ENCODE peak calls at places on chromosome 15, in four cellular contexts. Q, D, V and A are unnamed samples.

GRCh38 chr15:95024388-95024787 is 793.0 kb downstream of the MCTP2 start:
- DNase-seq in Q (no peak), D (no peak), V (no peak), A (no peak)

GRCh38 chr15:71586463-71586862 is 223.9 kb upstream of the NR2E3 start:
- DNase-seq in V (no peak), D (no peak), Q (no peak), A (no peak)

GRCh38 chr15:66928784-66929183 is 136.6 kb upstream of the SMAD3 start:
- DNase-seq in V (no peak), D (no peak), Q (no peak), A (no peak)

GRCh38 chr15:67405208-67406191 is 115.4 kb upstream of the C15orf61 start:
- DNase-seq in D (no peak), Q (no peak), V (no peak), A (peak; percentile 61)

GRCh38 chr15:34331809-34332208 is 5.8 kb downstream of the SLC12A6 start:
- DNase-seq in V (no peak), Q (no peak), D (no peak), A (no peak)

GRCh38 chr15:77659350-77660321 is 26.9 kb upstream of the LINGO1 start:
- DNase-seq in D (peak; percentile 74), Q (peak; percentile 96), V (no peak), A (peak; percentile 67)

GRCh38 chr15:67146214-67146613 is 80.8 kb downstream of the SMAD3 start:
- DNase-seq in D (peak; percentile 68), Q (no peak), V (no peak), A (peak; percentile 69)

GRCh38 chr15:81442454-81442853 is 68.4 kb upstream of the TMC3 start:
- DNase-seq in D (no peak), Q (no peak), V (no peak), A (no peak)

GRCh38 chr15:26148461-26148860 is 285.3 kb upstream of the ATP10A start:
- DNase-seq in V (no peak), D (no peak), Q (no peak), A (no peak)

GRCh38 chr15:80852676-80853075 is 73.5 kb downstream of the CEMIP start:
- DNase-seq in D (no peak), V (no peak), Q (no peak), A (no peak)

GRCh38 chr15:47443839-47444238 is 273.5 kb upstream of the SEMA6D start:
- DNase-seq in D (no peak), Q (no peak), V (no peak), A (no peak)

GRCh38 chr15:44584162-44584749 is 47.3 kb downstream of the EIF3J start:
- DNase-seq in V (no peak), Q (no peak), D (peak; percentile 36), A (peak; percentile 62)

GRCh38 chr15:55914446-55914845 is 79.0 kb downstream of the NEDD4 start:
- DNase-seq in Q (no peak), V (no peak), D (no peak), A (no peak)

GRCh38 chr15:22979699-22980188 is 424 bp downstream of the CYFIP1 start:
- DNase-seq in Q (no peak), D (no peak), V (no peak), A (no peak)

GRCh38 chr15:75153084-75153483 is 48.6 kb upstream of the C15orf39 start:
- DNase-seq in Q (peak; percentile 77), D (peak; percentile 82), V (no peak), A (peak; percentile 59)
- TF ChIP-seq CHD2 in Q (no peak), D (no peak), V (no peak), A (no peak)

GRCh38 chr15:62935300-62936081 is 107.1 kb upstream of the TPM1 start:
- DNase-seq in D (peak; percentile 21), V (no peak), Q (no peak), A (no peak)
- TF ChIP-seq BHLHE40 in D (no peak), V (no peak), Q (no peak), A (no peak)

GRCh38 chr15:52018693-52019393 is at the start of gene MAPK6:
- DNase-seq in Q (peak; percentile 97), V (peak; percentile 71), D (peak; percentile 80), A (peak; percentile 95)

GRCh38 chr15:52020253-52021085 is 1.4 kb downstream of the MAPK6 start:
- DNase-seq in Q (no peak), V (no peak), D (no peak), A (no peak)

GRCh38 chr15:52019394-52020252 is 604 bp downstream of the MAPK6 start:
- DNase-seq in D (peak; percentile 75), Q (peak; percentile 89), V (no peak), A (peak; percentile 91)

GRCh38 chr15:52021128-52021671 is 2.2 kb downstream of the MAPK6 start:
- DNase-seq in V (no peak), Q (peak; percentile 62), D (peak; percentile 74), A (peak; percentile 86)

GRCh38 chr15:52018244-52018643 is 775 bp upstream of the MAPK6 start:
- DNase-seq in Q (no peak), D (no peak), V (no peak), A (no peak)
- TF ChIP-seq CHD2 in Q (no peak), D (no peak), V (no peak), A (no peak)

GRCh38 chr15:63066302-63066701 is 23.8 kb downstream of the TPM1 start:
- DNase-seq in Q (no peak), D (no peak), V (no peak), A (no peak)

GRCh38 chr15:63067976-63068743 is 25.6 kb downstream of the TPM1 start:
- DNase-seq in Q (no peak), V (no peak), D (no peak), A (no peak)

GRCh38 chr15:63063877-63064409 is 21.4 kb downstream of the TPM1 start:
- DNase-seq in Q (no peak), D (no peak), V (no peak), A (no peak)

GRCh38 chr15:63063164-63063756 is 20.7 kb downstream of the TPM1 start:
- DNase-seq in D (no peak), Q (peak; percentile 25), V (no peak), A (no peak)

GRCh38 chr15:63065262-63066234 is 23.0 kb downstream of the TPM1 start:
- DNase-seq in V (no peak), Q (no peak), D (no peak), A (no peak)
- TF ChIP-seq BHLHE40 in V (no peak), Q (no peak), D (no peak), A (peak; percentile 14)

GRCh38 chr15:36108539-36108938 is 470.9 kb upstream of the CDIN1 start:
- DNase-seq in D (no peak), V (no peak), Q (no peak), A (no peak)

GRCh38 chr15:36109943-36110658 is 469.3 kb upstream of the CDIN1 start:
- DNase-seq in D (no peak), Q (no peak), V (no peak), A (no peak)

GRCh38 chr15:36110659-36110993 is 468.8 kb upstream of the CDIN1 start:
- DNase-seq in Q (no peak), V (no peak), D (no peak), A (no peak)

GRCh38 chr15:36106640-36107335 is 472.6 kb upstream of the CDIN1 start:
- DNase-seq in V (no peak), Q (no peak), D (no peak), A (no peak)
- TF ChIP-seq CHD2 in V (no peak), Q (no peak), D (no peak), A (no peak)

GRCh38 chr15:58440181-58440910 is 8.6 kb downstream of the LIPC start:
- DNase-seq in V (no peak), Q (no peak), D (peak; percentile 71), A (peak; percentile 92)
- TF ChIP-seq BHLHE40 in V (no peak), Q (no peak), D (no peak), A (no peak)